ENCODE peak calls at places on chromosomes 13 and 19, in four cellular contexts. S, J, P and M are unnamed samples.

GRCh38 chr13:95471960-95472359 is 80.6 kb upstream of the CLDN10 start:
- DNase-seq in J (no peak), P (no peak), S (no peak), M (no peak)

GRCh38 chr13:39035799-39036198 is 2.1 kb downstream of the PROSER1 start:
- DNase-seq in S (no peak), P (no peak), J (no peak), M (no peak)

GRCh38 chr19:32324631-32325215 is 20.7 kb upstream of the ZNF507 start:
- DNase-seq in P (peak), J (no peak), S (no peak), M (peak)

GRCh38 chr13:32783067-32783466 is 196.8 kb downstream of the PDS5B start:
- DNase-seq in S (no peak), P (peak), J (no peak), M (no peak)

GRCh38 chr13:97222934-97223710 is 989 bp downstream of the MBNL2 start:
- DNase-seq in J (no peak), P (peak), S (no peak), M (no peak)

GRCh38 chr19:40663712-40664692 is 26.4 kb downstream of the NUMBL start:
- DNase-seq in P (peak), S (no peak), J (peak), M (no peak)

GRCh38 chr19:38784224-38784623 is 4.8 kb upstream of the LGALS7B start:
- DNase-seq in S (no peak), P (peak), J (no peak), M (no peak)

GRCh38 chr13:31927219-31927653 is 104.3 kb upstream of the FRY start:
- DNase-seq in S (no peak), J (no peak), P (no peak), M (no peak)

GRCh38 chr13:33144358-33144784 is 128.1 kb downstream of the KL start:
- DNase-seq in S (no peak), J (no peak), P (no peak), M (no peak)

GRCh38 chr13:41577437-41577836 is 120.1 kb downstream of the RGCC start:
- DNase-seq in P (no peak), J (no peak), S (no peak), M (peak)

GRCh38 chr13:30314562-30314961 is 7.2 kb upstream of the KATNAL1 start:
- DNase-seq in J (no peak), P (no peak), S (no peak), M (no peak)

GRCh38 chr13:45847554-45848224 is 3.9 kb downstream of the SIAH3 start:
- DNase-seq in P (peak), S (no peak), J (no peak), M (peak)

GRCh38 chr19:33552928-33553279 is 31.3 kb upstream of the PEPD start:
- DNase-seq in S (no peak), J (no peak), P (no peak), M (no peak)

GRCh38 chr13:42333613-42334328 is 61.8 kb downstream of the AKAP11 start:
- DNase-seq in J (no peak), P (peak), S (no peak), M (peak)

GRCh38 chr13:68439821-68440220 is 1209.7 kb upstream of the PCDH9 start:
- DNase-seq in J (no peak), P (peak), S (no peak), M (no peak)

GRCh38 chr19:10107254-10107653 is 1.1 kb downstream of the PPAN start:
- DNase-seq in S (no peak), J (no peak), P (no peak), M (no peak)

GRCh38 chr13:40187324-40187795 is 479.1 kb downstream of the FOXO1 start:
- DNase-seq in P (no peak), S (no peak), J (no peak), M (no peak)

GRCh38 chr13:40370662-40371061 is 295.8 kb downstream of the FOXO1 start:
- DNase-seq in S (no peak), P (no peak), J (no peak), M (no peak)

GRCh38 chr19:19468424-19469050 is 46.8 kb downstream of the TSSK6 start:
- DNase-seq in P (no peak), J (no peak), S (no peak), M (no peak)

GRCh38 chr13:114173753-114174152 is 5.3 kb upstream of the CFAP97D2 start:
- DNase-seq in P (peak), S (no peak), J (no peak), M (no peak)

GRCh38 chr19:35491838-35492360 is 1.6 kb upstream of the KRTDAP start:
- DNase-seq in P (no peak), J (no peak), S (no peak), M (no peak)

GRCh38 chr13:93862259-93862658 is 617.2 kb downstream of the DCT start:
- DNase-seq in J (no peak), P (peak), S (no peak), M (no peak)

GRCh38 chr13:99355267-99356215 is 48.3 kb upstream of the GPR183 start:
- DNase-seq in J (no peak), S (no peak), P (no peak), M (no peak)

GRCh38 chr13:90352763-90353162 is 994.7 kb upstream of the MIR17HG start:
- DNase-seq in S (no peak), P (no peak), J (no peak), M (no peak)

GRCh38 chr19:29781582-29782580 is 29.9 kb upstream of the CCNE1 start:
- DNase-seq in S (no peak), J (no peak), P (no peak), M (no peak)